ENCODE peak calls at places on chromosome 18, in eight cellular contexts. One of them, this sample, is unnamed.

GRCh38 chr18:79484661-79485621 is 89.2 kb downstream of the NFATC1 start:
- DNase-seq in ELR: peak
- DNase-seq in breast epithelium: peak
- DNase-seq in activated effector memory CD4-positive, alpha-beta T cell treated with anti-CD3 and anti-CD28 coated beads, Interleukin-2, amount 50 U/mL, for 16 hours: peak
- DNase-seq in stimulated activated CD4-positive, alpha-beta T cell treated with anti-CD3 and anti-CD28 coated beads, TNF-alpha, amount 100 ng/mL, for 4 hours: no peak
- DNase-seq in IMR-90: peak
- DNase-seq in activated naive CD4-positive, alpha-beta T cell: no peak
- DNase-seq in non-pigmented ciliary epithelial cell: peak
- DNase-seq in this sample: peak

GRCh38 chr18:926946-927345 is 22.3 kb downstream of the ADCYAP1 start:
- DNase-seq in ELR: no peak
- DNase-seq in breast epithelium: no peak
- DNase-seq in activated effector memory CD4-positive, alpha-beta T cell treated with anti-CD3 and anti-CD28 coated beads, Interleukin-2, amount 50 U/mL, for 16 hours: no peak
- DNase-seq in stimulated activated CD4-positive, alpha-beta T cell treated with anti-CD3 and anti-CD28 coated beads, TNF-alpha, amount 100 ng/mL, for 4 hours: no peak
- DNase-seq in IMR-90: no peak
- DNase-seq in activated naive CD4-positive, alpha-beta T cell: no peak
- DNase-seq in non-pigmented ciliary epithelial cell: no peak
- DNase-seq in this sample: no peak

GRCh38 chr18:10133516-10133915 is 219.7 kb downstream of the VAPA start:
- DNase-seq in ELR: no peak
- DNase-seq in breast epithelium: no peak
- DNase-seq in activated effector memory CD4-positive, alpha-beta T cell treated with anti-CD3 and anti-CD28 coated beads, Interleukin-2, amount 50 U/mL, for 16 hours: no peak
- DNase-seq in stimulated activated CD4-positive, alpha-beta T cell treated with anti-CD3 and anti-CD28 coated beads, TNF-alpha, amount 100 ng/mL, for 4 hours: no peak
- DNase-seq in IMR-90: no peak
- DNase-seq in activated naive CD4-positive, alpha-beta T cell: no peak
- DNase-seq in non-pigmented ciliary epithelial cell: no peak
- DNase-seq in this sample: no peak

GRCh38 chr18:58413667-58414628 is 214.9 kb downstream of the ALPK2 start:
- DNase-seq in ELR: no peak
- DNase-seq in breast epithelium: no peak
- DNase-seq in activated effector memory CD4-positive, alpha-beta T cell treated with anti-CD3 and anti-CD28 coated beads, Interleukin-2, amount 50 U/mL, for 16 hours: no peak
- DNase-seq in stimulated activated CD4-positive, alpha-beta T cell treated with anti-CD3 and anti-CD28 coated beads, TNF-alpha, amount 100 ng/mL, for 4 hours: no peak
- DNase-seq in IMR-90: no peak
- DNase-seq in activated naive CD4-positive, alpha-beta T cell: no peak
- DNase-seq in non-pigmented ciliary epithelial cell: no peak
- DNase-seq in this sample: no peak

GRCh38 chr18:44826418-44827259 is 146.0 kb downstream of the SETBP1 start:
- DNase-seq in ELR: peak
- DNase-seq in breast epithelium: peak
- DNase-seq in activated effector memory CD4-positive, alpha-beta T cell treated with anti-CD3 and anti-CD28 coated beads, Interleukin-2, amount 50 U/mL, for 16 hours: no peak
- DNase-seq in stimulated activated CD4-positive, alpha-beta T cell treated with anti-CD3 and anti-CD28 coated beads, TNF-alpha, amount 100 ng/mL, for 4 hours: no peak
- DNase-seq in IMR-90: peak
- DNase-seq in activated naive CD4-positive, alpha-beta T cell: no peak
- DNase-seq in non-pigmented ciliary epithelial cell: peak
- DNase-seq in this sample: peak

GRCh38 chr18:67776929-67777328 is 260.4 kb upstream of the DSEL start:
- DNase-seq in ELR: peak
- DNase-seq in breast epithelium: no peak
- DNase-seq in activated effector memory CD4-positive, alpha-beta T cell treated with anti-CD3 and anti-CD28 coated beads, Interleukin-2, amount 50 U/mL, for 16 hours: no peak
- DNase-seq in stimulated activated CD4-positive, alpha-beta T cell treated with anti-CD3 and anti-CD28 coated beads, TNF-alpha, amount 100 ng/mL, for 4 hours: no peak
- DNase-seq in IMR-90: peak
- DNase-seq in activated naive CD4-positive, alpha-beta T cell: no peak
- DNase-seq in non-pigmented ciliary epithelial cell: no peak
- DNase-seq in this sample: no peak

GRCh38 chr18:35581555-35582309 is at the start of gene GALNT1:
- DNase-seq in ELR: peak
- DNase-seq in breast epithelium: no peak
- DNase-seq in activated effector memory CD4-positive, alpha-beta T cell treated with anti-CD3 and anti-CD28 coated beads, Interleukin-2, amount 50 U/mL, for 16 hours: peak
- DNase-seq in stimulated activated CD4-positive, alpha-beta T cell treated with anti-CD3 and anti-CD28 coated beads, TNF-alpha, amount 100 ng/mL, for 4 hours: peak
- DNase-seq in IMR-90: peak
- DNase-seq in activated naive CD4-positive, alpha-beta T cell: peak
- DNase-seq in non-pigmented ciliary epithelial cell: no peak
- DNase-seq in this sample: peak

GRCh38 chr18:49858309-49859005 is 45.1 kb upstream of the ACAA2 start:
- DNase-seq in ELR: peak
- DNase-seq in breast epithelium: peak
- DNase-seq in activated effector memory CD4-positive, alpha-beta T cell treated with anti-CD3 and anti-CD28 coated beads, Interleukin-2, amount 50 U/mL, for 16 hours: peak
- DNase-seq in stimulated activated CD4-positive, alpha-beta T cell treated with anti-CD3 and anti-CD28 coated beads, TNF-alpha, amount 100 ng/mL, for 4 hours: peak
- DNase-seq in IMR-90: peak
- DNase-seq in activated naive CD4-positive, alpha-beta T cell: peak
- DNase-seq in non-pigmented ciliary epithelial cell: no peak
- DNase-seq in this sample: peak

GRCh38 chr18:79951545-79952456 is at the start of gene SLC66A2:
- DNase-seq in ELR: peak
- DNase-seq in breast epithelium: peak
- DNase-seq in activated effector memory CD4-positive, alpha-beta T cell treated with anti-CD3 and anti-CD28 coated beads, Interleukin-2, amount 50 U/mL, for 16 hours: peak
- DNase-seq in stimulated activated CD4-positive, alpha-beta T cell treated with anti-CD3 and anti-CD28 coated beads, TNF-alpha, amount 100 ng/mL, for 4 hours: peak
- DNase-seq in IMR-90: peak
- DNase-seq in activated naive CD4-positive, alpha-beta T cell: peak
- DNase-seq in non-pigmented ciliary epithelial cell: no peak
- DNase-seq in this sample: peak

GRCh38 chr18:9233771-9234440 is 97.3 kb downstream of the ANKRD12 start:
- DNase-seq in ELR: no peak
- DNase-seq in breast epithelium: no peak
- DNase-seq in activated effector memory CD4-positive, alpha-beta T cell treated with anti-CD3 and anti-CD28 coated beads, Interleukin-2, amount 50 U/mL, for 16 hours: no peak
- DNase-seq in stimulated activated CD4-positive, alpha-beta T cell treated with anti-CD3 and anti-CD28 coated beads, TNF-alpha, amount 100 ng/mL, for 4 hours: no peak
- DNase-seq in IMR-90: no peak
- DNase-seq in activated naive CD4-positive, alpha-beta T cell: no peak
- DNase-seq in non-pigmented ciliary epithelial cell: no peak
- DNase-seq in this sample: no peak

GRCh38 chr18:12391487-12392136 is 14.6 kb upstream of the AFG3L2 start:
- DNase-seq in ELR: peak
- DNase-seq in breast epithelium: no peak
- DNase-seq in activated effector memory CD4-positive, alpha-beta T cell treated with anti-CD3 and anti-CD28 coated beads, Interleukin-2, amount 50 U/mL, for 16 hours: peak
- DNase-seq in stimulated activated CD4-positive, alpha-beta T cell treated with anti-CD3 and anti-CD28 coated beads, TNF-alpha, amount 100 ng/mL, for 4 hours: peak
- DNase-seq in IMR-90: peak
- DNase-seq in activated naive CD4-positive, alpha-beta T cell: peak
- DNase-seq in non-pigmented ciliary epithelial cell: no peak
- DNase-seq in this sample: peak

GRCh38 chr18:27600245-27600644 is 415.1 kb upstream of the CHST9 start:
- DNase-seq in ELR: no peak
- DNase-seq in breast epithelium: no peak
- DNase-seq in activated effector memory CD4-positive, alpha-beta T cell treated with anti-CD3 and anti-CD28 coated beads, Interleukin-2, amount 50 U/mL, for 16 hours: no peak
- DNase-seq in stimulated activated CD4-positive, alpha-beta T cell treated with anti-CD3 and anti-CD28 coated beads, TNF-alpha, amount 100 ng/mL, for 4 hours: no peak
- DNase-seq in IMR-90: no peak
- DNase-seq in activated naive CD4-positive, alpha-beta T cell: no peak
- DNase-seq in non-pigmented ciliary epithelial cell: no peak
- DNase-seq in this sample: no peak

GRCh38 chr18:79723628-79724027 is 44.0 kb downstream of the CTDP1 start:
- DNase-seq in ELR: no peak
- DNase-seq in breast epithelium: no peak
- DNase-seq in activated effector memory CD4-positive, alpha-beta T cell treated with anti-CD3 and anti-CD28 coated beads, Interleukin-2, amount 50 U/mL, for 16 hours: no peak
- DNase-seq in stimulated activated CD4-positive, alpha-beta T cell treated with anti-CD3 and anti-CD28 coated beads, TNF-alpha, amount 100 ng/mL, for 4 hours: no peak
- DNase-seq in IMR-90: no peak
- DNase-seq in activated naive CD4-positive, alpha-beta T cell: no peak
- DNase-seq in non-pigmented ciliary epithelial cell: no peak
- DNase-seq in this sample: no peak

GRCh38 chr18:5628512-5629255 is 84.9 kb upstream of the EPB41L3 start:
- DNase-seq in ELR: no peak
- DNase-seq in breast epithelium: no peak
- DNase-seq in activated effector memory CD4-positive, alpha-beta T cell treated with anti-CD3 and anti-CD28 coated beads, Interleukin-2, amount 50 U/mL, for 16 hours: no peak
- DNase-seq in stimulated activated CD4-positive, alpha-beta T cell treated with anti-CD3 and anti-CD28 coated beads, TNF-alpha, amount 100 ng/mL, for 4 hours: no peak
- DNase-seq in IMR-90: peak
- DNase-seq in activated naive CD4-positive, alpha-beta T cell: no peak
- DNase-seq in non-pigmented ciliary epithelial cell: no peak
- DNase-seq in this sample: peak

GRCh38 chr18:6795307-6795706 is 65.8 kb downstream of the ARHGAP28 start:
- DNase-seq in ELR: no peak
- DNase-seq in breast epithelium: no peak
- DNase-seq in activated effector memory CD4-positive, alpha-beta T cell treated with anti-CD3 and anti-CD28 coated beads, Interleukin-2, amount 50 U/mL, for 16 hours: no peak
- DNase-seq in stimulated activated CD4-positive, alpha-beta T cell treated with anti-CD3 and anti-CD28 coated beads, TNF-alpha, amount 100 ng/mL, for 4 hours: no peak
- DNase-seq in IMR-90: peak
- DNase-seq in activated naive CD4-positive, alpha-beta T cell: no peak
- DNase-seq in non-pigmented ciliary epithelial cell: no peak
- DNase-seq in this sample: no peak

GRCh38 chr18:27400001-27400400 is 214.9 kb upstream of the CHST9 start:
- DNase-seq in ELR: no peak
- DNase-seq in breast epithelium: no peak
- DNase-seq in activated effector memory CD4-positive, alpha-beta T cell treated with anti-CD3 and anti-CD28 coated beads, Interleukin-2, amount 50 U/mL, for 16 hours: no peak
- DNase-seq in stimulated activated CD4-positive, alpha-beta T cell treated with anti-CD3 and anti-CD28 coated beads, TNF-alpha, amount 100 ng/mL, for 4 hours: no peak
- DNase-seq in IMR-90: no peak
- DNase-seq in activated naive CD4-positive, alpha-beta T cell: no peak
- DNase-seq in non-pigmented ciliary epithelial cell: no peak
- DNase-seq in this sample: no peak

GRCh38 chr18:22475426-22476100 is 57.8 kb upstream of the CTAGE1 start:
- DNase-seq in ELR: no peak
- DNase-seq in breast epithelium: no peak
- DNase-seq in activated effector memory CD4-positive, alpha-beta T cell treated with anti-CD3 and anti-CD28 coated beads, Interleukin-2, amount 50 U/mL, for 16 hours: no peak
- DNase-seq in stimulated activated CD4-positive, alpha-beta T cell treated with anti-CD3 and anti-CD28 coated beads, TNF-alpha, amount 100 ng/mL, for 4 hours: no peak
- DNase-seq in IMR-90: no peak
- DNase-seq in activated naive CD4-positive, alpha-beta T cell: no peak
- DNase-seq in non-pigmented ciliary epithelial cell: no peak
- DNase-seq in this sample: no peak

GRCh38 chr18:3207565-3207964 is 12.2 kb downstream of the MYOM1 start:
- DNase-seq in ELR: peak
- DNase-seq in breast epithelium: no peak
- DNase-seq in activated effector memory CD4-positive, alpha-beta T cell treated with anti-CD3 and anti-CD28 coated beads, Interleukin-2, amount 50 U/mL, for 16 hours: no peak
- DNase-seq in stimulated activated CD4-positive, alpha-beta T cell treated with anti-CD3 and anti-CD28 coated beads, TNF-alpha, amount 100 ng/mL, for 4 hours: no peak
- DNase-seq in IMR-90: peak
- DNase-seq in activated naive CD4-positive, alpha-beta T cell: no peak
- DNase-seq in non-pigmented ciliary epithelial cell: no peak
- DNase-seq in this sample: peak

GRCh38 chr18:37435150-37435872 is 130.3 kb downstream of the CELF4 start:
- DNase-seq in ELR: no peak
- DNase-seq in breast epithelium: no peak
- DNase-seq in activated effector memory CD4-positive, alpha-beta T cell treated with anti-CD3 and anti-CD28 coated beads, Interleukin-2, amount 50 U/mL, for 16 hours: no peak
- DNase-seq in stimulated activated CD4-positive, alpha-beta T cell treated with anti-CD3 and anti-CD28 coated beads, TNF-alpha, amount 100 ng/mL, for 4 hours: no peak
- DNase-seq in IMR-90: no peak
- DNase-seq in activated naive CD4-positive, alpha-beta T cell: no peak
- DNase-seq in non-pigmented ciliary epithelial cell: no peak
- DNase-seq in this sample: no peak

GRCh38 chr18:61587865-61588264 is 254.6 kb downstream of the CDH20 start:
- DNase-seq in ELR: no peak
- DNase-seq in breast epithelium: no peak
- DNase-seq in activated effector memory CD4-positive, alpha-beta T cell treated with anti-CD3 and anti-CD28 coated beads, Interleukin-2, amount 50 U/mL, for 16 hours: no peak
- DNase-seq in stimulated activated CD4-positive, alpha-beta T cell treated with anti-CD3 and anti-CD28 coated beads, TNF-alpha, amount 100 ng/mL, for 4 hours: no peak
- DNase-seq in IMR-90: no peak
- DNase-seq in activated naive CD4-positive, alpha-beta T cell: no peak
- DNase-seq in non-pigmented ciliary epithelial cell: no peak
- DNase-seq in this sample: no peak

GRCh38 chr18:75183524-75183923 is 25.4 kb downstream of the PTGR3 start:
- DNase-seq in ELR: peak
- DNase-seq in breast epithelium: no peak
- DNase-seq in activated effector memory CD4-positive, alpha-beta T cell treated with anti-CD3 and anti-CD28 coated beads, Interleukin-2, amount 50 U/mL, for 16 hours: peak
- DNase-seq in stimulated activated CD4-positive, alpha-beta T cell treated with anti-CD3 and anti-CD28 coated beads, TNF-alpha, amount 100 ng/mL, for 4 hours: no peak
- DNase-seq in IMR-90: peak
- DNase-seq in activated naive CD4-positive, alpha-beta T cell: no peak
- DNase-seq in non-pigmented ciliary epithelial cell: no peak
- DNase-seq in this sample: no peak

GRCh38 chr18:75065251-75066000 is 143.5 kb downstream of the PTGR3 start:
- DNase-seq in ELR: no peak
- DNase-seq in breast epithelium: no peak
- DNase-seq in activated effector memory CD4-positive, alpha-beta T cell treated with anti-CD3 and anti-CD28 coated beads, Interleukin-2, amount 50 U/mL, for 16 hours: no peak
- DNase-seq in stimulated activated CD4-positive, alpha-beta T cell treated with anti-CD3 and anti-CD28 coated beads, TNF-alpha, amount 100 ng/mL, for 4 hours: no peak
- DNase-seq in IMR-90: no peak
- DNase-seq in activated naive CD4-positive, alpha-beta T cell: no peak
- DNase-seq in non-pigmented ciliary epithelial cell: no peak
- DNase-seq in this sample: no peak

GRCh38 chr18:22176622-22177495 is 7.5 kb downstream of the GATA6 start:
- DNase-seq in ELR: no peak
- DNase-seq in breast epithelium: no peak
- DNase-seq in activated effector memory CD4-positive, alpha-beta T cell treated with anti-CD3 and anti-CD28 coated beads, Interleukin-2, amount 50 U/mL, for 16 hours: no peak
- DNase-seq in stimulated activated CD4-positive, alpha-beta T cell treated with anti-CD3 and anti-CD28 coated beads, TNF-alpha, amount 100 ng/mL, for 4 hours: no peak
- DNase-seq in IMR-90: no peak
- DNase-seq in activated naive CD4-positive, alpha-beta T cell: no peak
- DNase-seq in non-pigmented ciliary epithelial cell: no peak
- DNase-seq in this sample: no peak

GRCh38 chr18:12652861-12653401 is 5.0 kb downstream of the SPIRE1 start:
- DNase-seq in ELR: peak
- DNase-seq in breast epithelium: no peak
- DNase-seq in activated effector memory CD4-positive, alpha-beta T cell treated with anti-CD3 and anti-CD28 coated beads, Interleukin-2, amount 50 U/mL, for 16 hours: no peak
- DNase-seq in stimulated activated CD4-positive, alpha-beta T cell treated with anti-CD3 and anti-CD28 coated beads, TNF-alpha, amount 100 ng/mL, for 4 hours: no peak
- DNase-seq in IMR-90: peak
- DNase-seq in activated naive CD4-positive, alpha-beta T cell: no peak
- DNase-seq in non-pigmented ciliary epithelial cell: no peak
- DNase-seq in this sample: peak

GRCh38 chr18:616380-616995 is 19.7 kb downstream of the CLUL1 start:
- DNase-seq in ELR: peak
- DNase-seq in breast epithelium: no peak
- DNase-seq in activated effector memory CD4-positive, alpha-beta T cell treated with anti-CD3 and anti-CD28 coated beads, Interleukin-2, amount 50 U/mL, for 16 hours: no peak
- DNase-seq in stimulated activated CD4-positive, alpha-beta T cell treated with anti-CD3 and anti-CD28 coated beads, TNF-alpha, amount 100 ng/mL, for 4 hours: no peak
- DNase-seq in IMR-90: peak
- DNase-seq in activated naive CD4-positive, alpha-beta T cell: no peak
- DNase-seq in non-pigmented ciliary epithelial cell: peak
- DNase-seq in this sample: no peak

This sample was measured in psoas muscle.